ENCODE peak calls at places on chromosomes 7 and 10, in nine cellular contexts. R, D, U, F, M, G, L, J and B are unnamed samples.

GRCh38 chr10:72730462-72730861 is 38.5 kb downstream of the MCU start:
- DNase-seq in L (no peak), R (no peak), F (peak; percentile 74), M (no peak), U (no peak), G (no peak), J (no peak), D (no peak), B (no peak)

GRCh38 chr10:100687143-100687953 is 58.0 kb upstream of the PAX2 start:
- DNase-seq in M (no peak), U (no peak), J (no peak), G (no peak), F (no peak), L (peak; percentile 24), R (no peak), D (no peak), B (no peak)

GRCh38 chr10:57791546-57791945 is 476.1 kb downstream of the IPMK start:
- DNase-seq in U (no peak), M (no peak), F (no peak), G (no peak), D (no peak), J (no peak), R (no peak), L (no peak), B (no peak)

GRCh38 chr7:141455686-141456085 is 95.5 kb upstream of the AGK start:
- DNase-seq in U (no peak), F (no peak), J (no peak), G (no peak), L (no peak), M (no peak), R (no peak), D (no peak), B (no peak)

GRCh38 chr10:69332278-69333010 is 54.1 kb downstream of the HK1 start:
- DNase-seq in L (no peak), M (no peak), D (no peak), F (peak; percentile 24), G (no peak), U (no peak), R (no peak), J (no peak), B (no peak)

GRCh38 chr10:131648386-131649020 is 252.3 kb upstream of the PPP2R2D start:
- DNase-seq in F (no peak), D (no peak), U (no peak), M (no peak), G (no peak), R (no peak), J (no peak), L (no peak), B (no peak)

GRCh38 chr7:117098457-117098856 is 145.2 kb downstream of the ST7 start:
- DNase-seq in U (no peak), G (no peak), F (peak; percentile 95), L (no peak), D (no peak), M (no peak), R (no peak), J (no peak), B (no peak)

GRCh38 chr7:2870471-2870941 is 26.4 kb upstream of the GNA12 start:
- DNase-seq in R (peak; percentile 69), J (peak; percentile 44), U (peak; percentile 39), G (peak; percentile 80), L (peak; percentile 31), F (peak; percentile 69), D (peak; percentile 34), M (no peak), B (no peak)

GRCh38 chr7:1020849-1021251 is 23.5 kb upstream of the GPR146 start:
- DNase-seq in M (no peak), U (no peak), R (no peak), G (no peak), L (no peak), J (no peak), F (no peak), D (no peak), B (no peak)

GRCh38 chr10:34528320-34528719 is 286.8 kb downstream of the PARD3 start:
- DNase-seq in L (peak; percentile 64), U (peak; percentile 92), M (no peak), J (no peak), F (peak; percentile 94), R (no peak), G (no peak), D (peak; percentile 94), B (no peak)

GRCh38 chr7:158361326-158361946 is 226.2 kb downstream of the PTPRN2 start:
- DNase-seq in L (no peak), G (peak; percentile 48), F (no peak), J (no peak), R (no peak), D (no peak), U (no peak), M (no peak), B (no peak)

GRCh38 chr10:314871-315270 is 179.6 kb downstream of the ZMYND11 start:
- DNase-seq in D (no peak), G (no peak), U (no peak), F (no peak), M (no peak), J (no peak), R (no peak), L (no peak), B (no peak)

GRCh38 chr10:92110039-92110794 is 180.7 kb downstream of the CPEB3 start:
- DNase-seq in J (no peak), U (no peak), R (no peak), D (no peak), L (no peak), G (no peak), M (no peak), F (peak; percentile 50), B (no peak)

GRCh38 chr7:47373871-47374451 is 207.9 kb downstream of the TNS3 start:
- DNase-seq in G (no peak), J (peak; percentile 37), F (no peak), M (no peak), R (no peak), L (no peak), U (no peak), D (no peak), B (no peak)

GRCh38 chr7:2100278-2101205 is 132.2 kb downstream of the MAD1L1 start:
- DNase-seq in G (no peak), U (no peak), M (peak; percentile 50), F (no peak), D (peak; percentile 31), J (peak; percentile 51), R (peak; percentile 36), L (no peak), B (peak; percentile 49)

GRCh38 chr10:120950103-120950561 is 99.0 kb downstream of the WDR11 start:
- DNase-seq in J (no peak), U (no peak), M (no peak), F (peak; percentile 40), D (no peak), R (no peak), G (no peak), L (peak; percentile 89), B (no peak)

GRCh38 chr7:44463169-44463808 is 27.2 kb downstream of the NUDCD3 start:
- DNase-seq in G (no peak), J (no peak), D (peak; percentile 16), R (no peak), U (no peak), M (no peak), F (peak; percentile 32), L (no peak), B (no peak)

GRCh38 chr10:73768881-73769280 is 13.0 kb upstream of the CHCHD1 start:
- DNase-seq in U (no peak), J (no peak), F (no peak), D (no peak), G (peak; percentile 52), M (no peak), R (peak; percentile 72), L (no peak), B (peak; percentile 31)

GRCh38 chr10:70145166-70145665 is 1.3 kb downstream of the TYSND1 start:
- DNase-seq in R (peak; percentile 7), D (no peak), U (no peak), G (no peak), L (no peak), M (no peak), F (peak; percentile 56), J (peak; percentile 16), B (no peak)

GRCh38 chr7:111561659-111561908 is 708 bp downstream of the IMMP2L start:
- DNase-seq in D (no peak), J (peak; percentile 17), M (no peak), U (no peak), L (no peak), R (no peak), G (no peak), F (peak; percentile 22), B (no peak)

GRCh38 chr7:2099036-2099957 is 133.4 kb downstream of the MAD1L1 start:
- DNase-seq in M (no peak), U (no peak), R (peak; percentile 58), F (peak; percentile 88), D (no peak), J (no peak), G (no peak), L (no peak), B (no peak)

GRCh38 chr10:127694580-127695193 is 42.3 kb upstream of the FOXI2 start:
- DNase-seq in G (no peak), F (peak; percentile 25), D (peak; percentile 70), M (no peak), J (peak; percentile 16), R (no peak), L (peak; percentile 84), U (peak; percentile 85), B (no peak)

GRCh38 chr7:32890553-32891045 is 961 bp downstream of the KBTBD2 start:
- DNase-seq in D (peak; percentile 60), L (peak; percentile 21), F (peak; percentile 87), M (peak; percentile 46), G (no peak), R (peak; percentile 66), J (peak; percentile 81), U (peak; percentile 31), B (peak; percentile 72)
- H3K4me1 ChIP-seq in D (peaks cover 40% of the 10 kb centered on the region), L (peaks cover 14% of the 10 kb centered on the region), F (peaks cover 35% of the 10 kb centered on the region), M (peaks cover 10% of the 10 kb centered on the region), G (peaks cover 17% of the 10 kb centered on the region), R (peaks cover 27% of the 10 kb centered on the region), J (no peaks in the 10 kb centered on the region), U (peaks cover 16% of the 10 kb centered on the region), B (peaks cover 56% of the 10 kb centered on the region)

GRCh38 chr7:55533050-55533728 is 39.1 kb downstream of the VOPP1 start:
- DNase-seq in J (peak; percentile 42), U (no peak), M (peak; percentile 98), R (peak; percentile 53), F (peak; percentile 67), D (no peak), L (no peak), G (no peak), B (peak; percentile 57)
- H3K4me1 ChIP-seq in J (peaks cover 7% of the 10 kb centered on the region), U (peaks cover 25% of the 10 kb centered on the region), M (peaks cover 78% of the 10 kb centered on the region), R (peaks cover 75% of the 10 kb centered on the region), F (peaks cover 43% of the 10 kb centered on the region), D (peaks cover 39% of the 10 kb centered on the region), L (peaks cover 16% of the 10 kb centered on the region), G (peaks cover 6% of the 10 kb centered on the region), B (peaks cover 67% of the 10 kb centered on the region)

GRCh38 chr10:44979281-44980181 is 922 bp upstream of the DEPP1 start:
- DNase-seq in F (no peak), G (peak; percentile 67), D (no peak), U (no peak), J (no peak), R (no peak), M (no peak), L (no peak), B (no peak)
- H3K4me1 ChIP-seq in F (peaks cover 50% of the 10 kb centered on the region), G (peaks cover 59% of the 10 kb centered on the region), D (peaks cover 56% of the 10 kb centered on the region), U (peaks cover 51% of the 10 kb centered on the region), J (no peaks in the 10 kb centered on the region), R (peaks cover 1% of the 10 kb centered on the region), M (peaks cover 49% of the 10 kb centered on the region), L (peaks cover 37% of the 10 kb centered on the region), B (peaks cover 3% of the 10 kb centered on the region)

DNA sequence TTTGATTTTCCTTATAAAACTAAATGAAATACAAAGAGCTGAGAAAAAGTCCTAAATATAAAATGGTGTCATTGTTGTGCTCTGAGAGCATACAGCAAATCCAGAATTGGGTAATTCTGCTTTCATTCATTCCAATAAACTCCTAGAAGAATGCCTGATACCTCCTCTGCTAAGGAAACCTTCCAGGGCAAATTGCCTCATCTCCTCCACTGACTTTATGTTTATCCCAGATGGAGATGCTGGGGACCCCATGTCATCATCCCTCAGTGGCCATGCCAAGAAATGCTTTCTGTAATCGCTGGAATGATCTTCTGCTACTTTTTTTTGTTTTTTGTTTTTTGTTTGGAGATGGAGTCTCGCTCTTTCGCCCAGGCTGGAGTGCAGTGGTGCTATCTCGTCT is 119.3 kb upstream of the PRKCQ start:
- DNase-seq in R (no peak), M (no peak), F (peak; percentile 6), D (no peak), J (no peak), U (no peak), L (no peak), G (no peak), B (no peak)
- H3K4me1 ChIP-seq in R (no peaks in the 10 kb centered on the region), M (no peaks in the 10 kb centered on the region), F (no peaks in the 10 kb centered on the region), D (peaks cover 11% of the 10 kb centered on the region), J (no peaks in the 10 kb centered on the region), U (no peaks in the 10 kb centered on the region), L (peaks cover 8% of the 10 kb centered on the region), G (no peaks in the 10 kb centered on the region), B (no peaks in the 10 kb centered on the region)